ENCODE peak calls at places on chromosomes 12 and 14, in four cellular contexts. G is left ventricle myocardium inferior, H is Right ventricle myocardium superior, Y is left cardiac atrium. O is an unnamed sample.

GRCh38 chr14:60639677-60640076 is 9.6 kb downstream of the SIX1 start:
- DNase-seq in Y (no peak), H (no peak), G (no peak), O (no peak)

GRCh38 chr14:61280526-61281185 is 482 bp downstream of the TMEM30B start:
- DNase-seq in H (peak), G (peak), Y (peak), O (peak)

GRCh38 chr12:24845615-24846014 is 103.3 kb downstream of the BCAT1 start:
- DNase-seq in Y (no peak), G (no peak), H (no peak), O (no peak)

GRCh38 chr12:59041241-59042121 is 121.2 kb upstream of the LRIG3 start:
- DNase-seq in Y (no peak), G (no peak), H (no peak), O (no peak)

GRCh38 chr12:126067930-126068329 is 1002.7 kb downstream of the AACS start:
- DNase-seq in Y (no peak), H (no peak), G (no peak), O (no peak)

GRCh38 chr14:74979442-74980397 is 23.0 kb upstream of the EIF2B2 start:
- DNase-seq in Y (no peak), H (peak), G (no peak), O (peak)

GRCh38 chr12:57280234-57281062 is 29.5 kb upstream of the STAC3 start:
- DNase-seq in Y (no peak), H (no peak), G (no peak), O (peak)

GRCh38 chr14:98210045-98210678 is 1061.8 kb downstream of the BCL11B start:
- DNase-seq in H (no peak), Y (no peak), G (no peak), O (no peak)

GRCh38 chr14:49545071-49545470 is 41.1 kb downstream of the RPS29 start:
- DNase-seq in Y (no peak), H (no peak), G (no peak), O (no peak)

O was measured in left kidney.